ENCODE peak calls at places on chromosomes 2 and 18, in six cellular contexts. W is colonic mucosa, Q is breast epithelium, S is GM13977, C is A549, G is choroid plexus epithelial cell. H is an unnamed sample.

GRCh38 chr18:28158083-28158581 is 18.8 kb downstream of the CDH2 start:
- DNase-seq in W (no peak), Q (no peak), S (no peak), C (no peak), G (peak; percentile 61), H (no peak)

GRCh38 chr18:70377317-70377799 is 88.5 kb downstream of the SOCS6 start:
- DNase-seq in W (peak; percentile 30), Q (no peak), S (no peak), C (peak; percentile 44), G (no peak), H (no peak)

GRCh38 chr2:28978606-28979005 is 2.5 kb upstream of the TOGARAM2 start:
- DNase-seq in W (no peak), Q (no peak), S (no peak), C (no peak), G (no peak), H (no peak)

GRCh38 chr2:159959136-159959535 is 103.3 kb downstream of the PLA2R1 start:
- DNase-seq in W (no peak), Q (no peak), S (no peak), C (no peak), G (no peak), H (no peak)

GRCh38 chr2:240452471-240453256 is 17.2 kb downstream of the GPC1 start:
- DNase-seq in W (peak; percentile 71), Q (no peak), S (peak; percentile 84), C (peak; percentile 66), G (peak; percentile 26), H (peak; percentile 69)

GRCh38 chr2:28274911-28275685 is 117.6 kb upstream of the FOSL2 start:
- DNase-seq in W (peak; percentile 86), Q (no peak), S (no peak), C (peak; percentile 73), G (peak; percentile 98), H (no peak)

GRCh38 chr2:52115750-52116149 is 1083.8 kb upstream of the NRXN1 start:
- DNase-seq in W (no peak), Q (no peak), S (no peak), C (no peak), G (no peak), H (no peak)

GRCh38 chr2:8653485-8653884 is 28.4 kb upstream of the ID2 start:
- DNase-seq in W (no peak), Q (no peak), S (no peak), C (no peak), G (no peak), H (no peak)

GRCh38 chr18:24263078-24263477 is 124.2 kb downstream of the CABYR start:
- DNase-seq in W (peak; percentile 23), Q (no peak), S (no peak), C (no peak), G (no peak), H (no peak)

GRCh38 chr18:48578289-48578688 is 39.5 kb downstream of the CTIF start:
- DNase-seq in W (no peak), Q (no peak), S (no peak), C (no peak), G (no peak), H (no peak)

GRCh38 chr2:241217320-241218031 is 29.0 kb downstream of the ANO7 start:
- DNase-seq in W (peak; percentile 60), Q (peak; percentile 67), S (peak; percentile 91), C (peak; percentile 73), G (peak; percentile 63), H (peak; percentile 52)

GRCh38 chr2:205706769-205707375 is 24.6 kb downstream of the NRP2 start:
- DNase-seq in W (peak; percentile 35), Q (no peak), S (peak; percentile 61), C (no peak), G (peak; percentile 93), H (no peak)

GRCh38 chr2:119234021-119235019 is 10.7 kb downstream of the STEAP3 start:
- DNase-seq in W (no peak), Q (no peak), S (no peak), C (no peak), G (peak; percentile 50), H (peak; percentile 59)

GRCh38 chr2:159110784-159111183 is 142.3 kb downstream of the TANC1 start:
- DNase-seq in W (no peak), Q (no peak), S (no peak), C (no peak), G (no peak), H (no peak)

GRCh38 chr2:86038291-86039081 is 67.2 kb downstream of the POLR1A start:
- DNase-seq in W (peak; percentile 29), Q (no peak), S (no peak), C (no peak), G (peak; percentile 37), H (no peak)

GRCh38 chr2:69437751-69438154 is 518 bp upstream of the NFU1 start:
- DNase-seq in W (peak; percentile 68), Q (peak; percentile 61), S (no peak), C (no peak), G (no peak), H (no peak)

GRCh38 chr18:11937874-11938478 is 29.9 kb upstream of the MPPE1 start:
- DNase-seq in W (peak; percentile 87), Q (peak; percentile 73), S (peak; percentile 82), C (peak; percentile 58), G (peak; percentile 78), H (peak; percentile 68)

GRCh38 chr2:17594533-17595391 is 54.3 kb downstream of the VSNL1 start:
- DNase-seq in W (no peak), Q (no peak), S (no peak), C (no peak), G (peak; percentile 73), H (no peak)

GRCh38 chr18:62183578-62184195 is 3.2 kb downstream of the PIGN start:
- DNase-seq in W (peak; percentile 54), Q (no peak), S (peak; percentile 32), C (peak; percentile 13), G (peak; percentile 79), H (no peak)

GRCh38 chr2:74188018-74188601 is 9.4 kb upstream of the MOB1A start:
- DNase-seq in W (no peak), Q (peak; percentile 85), S (no peak), C (no peak), G (peak; percentile 58), H (no peak)

GRCh38 chr2:180823546-180824141 is 156.8 kb upstream of the UBE2E3 start:
- DNase-seq in W (no peak), Q (no peak), S (no peak), C (no peak), G (peak; percentile 79), H (no peak)

GRCh38 chr18:79971986-79972385 is 7.5 kb downstream of the HSBP1L1 start:
- DNase-seq in W (no peak), Q (no peak), S (no peak), C (no peak), G (no peak), H (no peak)

GRCh38 chr18:24031318-24031717 is 16.8 kb downstream of the TTC39C start:
- DNase-seq in W (no peak), Q (no peak), S (no peak), C (no peak), G (no peak), H (no peak)

GRCh38 chr2:120561393-120562035 is 174.2 kb upstream of the GLI2 start:
- DNase-seq in W (no peak), Q (no peak), S (no peak), C (no peak), G (no peak), H (no peak)

GRCh38 chr2:2667690-2668089 is 336.6 kb upstream of the MYT1L start:
- DNase-seq in W (no peak), Q (no peak), S (no peak), C (no peak), G (no peak), H (no peak)

GRCh38 chr2:141699573-141699972 is 431.2 kb downstream of the LRP1B start:
- DNase-seq in W (no peak), Q (no peak), S (no peak), C (no peak), G (no peak), H (no peak)
- TF ChIP-seq CTCF in W (no peak), Q (no peak), S (no peak), C (no peak), G (no peak), H (no peak)

DNA sequence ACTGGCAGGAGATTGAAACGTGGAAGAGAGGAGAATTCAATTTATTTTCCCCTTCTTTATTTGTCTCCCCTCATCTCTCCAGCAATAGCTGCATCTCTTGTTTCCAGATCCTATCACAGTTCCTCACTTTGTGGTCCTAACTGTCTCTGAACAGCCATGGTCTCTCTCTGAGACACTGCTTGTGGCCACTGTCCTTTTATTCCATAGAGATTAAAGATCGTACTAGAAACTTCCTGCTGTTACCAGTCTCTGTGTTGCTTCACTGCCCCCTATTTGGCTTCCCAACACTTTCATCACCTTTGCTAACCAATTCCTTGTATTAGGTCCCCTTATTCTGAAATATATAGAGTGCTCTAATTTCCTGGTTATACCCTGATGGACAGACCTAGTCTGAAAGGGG is 48.9 kb upstream of the CAVIN2 start:
- DNase-seq in W (no peak), Q (no peak), S (no peak), C (no peak), G (no peak), H (no peak)
- TF ChIP-seq CTCF in W (no peak), Q (no peak), S (no peak), C (no peak), G (no peak), H (no peak)

GRCh38 chr2:25169073-25169470 is 692 bp upstream of the POMC start:
- DNase-seq in W (no peak), Q (no peak), S (no peak), C (no peak), G (no peak), H (no peak)

GRCh38 chr2:25170888-25171287 is 2.5 kb upstream of the POMC start:
- DNase-seq in W (no peak), Q (no peak), S (no peak), C (no peak), G (no peak), H (no peak)

GRCh38 chr2:25164526-25164925 is 3.9 kb downstream of the POMC start:
- DNase-seq in W (no peak), Q (no peak), S (no peak), C (no peak), G (peak; percentile 15), H (no peak)

GRCh38 chr2:25168256-25169072 is at the start of gene POMC:
- DNase-seq in W (no peak), Q (no peak), S (peak; percentile 64), C (peak; percentile 36), G (peak; percentile 29), H (peak; percentile 41)

GRCh38 chr2:25165992-25166618 is 2.3 kb downstream of the POMC start:
- DNase-seq in W (peak; percentile 53), Q (no peak), S (peak; percentile 78), C (peak; percentile 26), G (no peak), H (no peak)
- TF ChIP-seq CTCF in W (peak; percentile 27), Q (no peak), S (peak; percentile 82), C (peak; percentile 71), G (no peak), H (peak; percentile 12)

GRCh38 chr2:233919938-233920337 is 2.8 kb downstream of the TRPM8 start:
- DNase-seq in W (no peak), Q (no peak), S (no peak), C (no peak), G (peak; percentile 32), H (no peak)

GRCh38 chr2:233917146-233917545 is at the start of gene TRPM8:
- DNase-seq in W (no peak), Q (no peak), S (no peak), C (no peak), G (no peak), H (no peak)

GRCh38 chr2:233912799-233913423 is 4.3 kb upstream of the TRPM8 start:
- DNase-seq in W (peak; percentile 22), Q (no peak), S (no peak), C (peak; percentile 12), G (peak; percentile 54), H (peak; percentile 72)

GRCh38 chr2:233919319-233919718 is 2.1 kb downstream of the TRPM8 start:
- DNase-seq in W (no peak), Q (no peak), S (no peak), C (no peak), G (no peak), H (no peak)

GRCh38 chr2:233915133-233915532 is 2.0 kb upstream of the TRPM8 start:
- DNase-seq in W (no peak), Q (no peak), S (no peak), C (peak; percentile 45), G (peak; percentile 15), H (no peak)
- TF ChIP-seq CTCF in W (no peak), Q (no peak), S (peak; percentile 18), C (peak; percentile 58), G (peak; percentile 44), H (peak; percentile 23)

H was measured in progenitor cell of endocrine pancreas.